ENCODE peak calls at places on chromosomes 4 and X, in four cellular contexts. One of them, this sample, is unnamed.

GRCh38 chr4:8005814-8006215 is 66.2 kb upstream of the AFAP1 start:
- DNase-seq in A673: no peak
- DNase-seq in colonic mucosa: no peak
- DNase-seq in spleen: no peak
- DNase-seq in this sample: no peak

GRCh38 chr4:174209296-174209695 is 74.2 kb downstream of the FBXO8 start:
- DNase-seq in A673: no peak
- DNase-seq in colonic mucosa: no peak
- DNase-seq in spleen: no peak
- DNase-seq in this sample: no peak

GRCh38 chr4:174522183-174523002 is at the start of gene HPGD:
- DNase-seq in A673: peak; percentile 61
- DNase-seq in colonic mucosa: peak; percentile 78
- DNase-seq in spleen: peak; percentile 87
- DNase-seq in this sample: peak; percentile 68

GRCh38 chr4:22019676-22020075 is 71.1 kb upstream of the KCNIP4 start:
- DNase-seq in A673: no peak
- DNase-seq in colonic mucosa: no peak
- DNase-seq in spleen: no peak
- DNase-seq in this sample: no peak

GRCh38 chr4:87734936-87735335 is 64.4 kb upstream of the IBSP start:
- DNase-seq in A673: no peak
- DNase-seq in colonic mucosa: no peak
- DNase-seq in spleen: no peak
- DNase-seq in this sample: no peak

GRCh38 chr4:78069309-78069708 is 12.2 kb downstream of the FRAS1 start:
- DNase-seq in A673: no peak
- DNase-seq in colonic mucosa: no peak
- DNase-seq in spleen: no peak
- DNase-seq in this sample: no peak

GRCh38 chr4:114598191-114599121 is at the start of gene UGT8:
- DNase-seq in A673: peak; percentile 60
- DNase-seq in colonic mucosa: peak; percentile 92
- DNase-seq in spleen: peak; percentile 93
- DNase-seq in this sample: peak; percentile 77

GRCh38 chrX:112148397-112148796 is 65.8 kb upstream of the TRPC5 start:
- DNase-seq in A673: no peak
- DNase-seq in colonic mucosa: no peak
- DNase-seq in spleen: no peak
- DNase-seq in this sample: no peak

GRCh38 chr4:154743683-154744340 is at the start of gene LRAT:
- DNase-seq in A673: peak; percentile 81
- DNase-seq in colonic mucosa: peak; percentile 82
- DNase-seq in spleen: peak; percentile 75
- DNase-seq in this sample: peak; percentile 92

DNA sequence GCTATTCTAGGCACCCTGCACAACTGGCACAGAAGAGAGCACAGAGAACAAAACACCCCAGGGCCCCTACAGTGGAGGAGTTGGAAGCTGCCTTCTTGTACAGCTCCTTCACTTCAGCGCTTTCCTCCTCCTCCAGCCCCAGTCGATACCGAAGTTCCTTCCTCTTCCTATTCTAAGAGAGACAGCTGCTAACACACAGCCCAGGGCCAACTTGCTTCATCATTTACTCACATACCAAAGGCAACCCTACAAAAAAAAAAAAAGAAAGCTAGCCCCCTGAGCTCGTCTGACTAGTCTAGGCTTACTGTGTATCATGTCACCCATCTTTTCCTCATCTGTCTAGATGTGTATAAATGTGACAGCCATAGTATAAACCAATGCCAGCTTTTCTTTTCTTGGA is 64.5 kb downstream of the MID1 start:
- DNase-seq in A673: no peak
- DNase-seq in colonic mucosa: no peak
- DNase-seq in spleen: no peak
- DNase-seq in this sample: no peak
- H3K27ac ChIP-seq in A673: no peak overlapping the region
- H3K27ac ChIP-seq in colonic mucosa: no peak overlapping the region
- H3K27ac ChIP-seq in spleen: no peak overlapping the region
- H3K27ac ChIP-seq in this sample: no peak overlapping the region

GRCh38 chr4:10762541-10762940 is 78.0 kb upstream of the CLNK start:
- DNase-seq in A673: no peak
- DNase-seq in colonic mucosa: no peak
- DNase-seq in spleen: no peak
- DNase-seq in this sample: no peak

GRCh38 chr4:10765386-10765785 is 80.8 kb upstream of the CLNK start:
- DNase-seq in A673: no peak
- DNase-seq in colonic mucosa: no peak
- DNase-seq in spleen: no peak
- DNase-seq in this sample: no peak

DNA sequence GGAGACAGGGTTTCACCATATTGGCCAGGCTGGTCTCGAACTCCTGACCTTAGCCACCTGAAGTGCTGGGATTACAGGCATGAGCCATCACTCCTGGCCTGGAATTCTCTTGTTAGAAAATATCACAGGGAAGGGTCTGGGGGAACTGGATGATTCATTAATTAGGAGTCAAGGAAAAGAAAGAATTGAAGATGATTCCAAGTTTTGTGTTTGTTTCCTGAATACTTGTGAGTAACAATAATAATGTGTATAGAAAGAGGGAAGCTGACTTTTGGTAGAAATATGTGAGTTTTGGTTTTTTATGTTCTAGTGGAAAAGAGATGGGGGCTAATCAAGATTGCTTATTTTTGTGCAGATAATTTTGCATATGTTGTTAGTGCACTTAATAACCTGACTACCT is 77.3 kb upstream of the CLNK start:
- DNase-seq in A673: no peak
- DNase-seq in colonic mucosa: no peak
- DNase-seq in spleen: no peak
- DNase-seq in this sample: no peak
- H3K27ac ChIP-seq in A673: no peak overlapping the region
- H3K27ac ChIP-seq in colonic mucosa: no peak overlapping the region
- H3K27ac ChIP-seq in spleen: no peak overlapping the region
- H3K27ac ChIP-seq in this sample: no peak overlapping the region

GRCh38 chrX:24547961-24548360 is 82.9 kb downstream of the PDK3 start:
- DNase-seq in A673: no peak
- DNase-seq in colonic mucosa: no peak
- DNase-seq in spleen: no peak
- DNase-seq in this sample: no peak

GRCh38 chrX:24553016-24553415 is 87.9 kb downstream of the PDK3 start:
- DNase-seq in A673: peak; percentile 20
- DNase-seq in colonic mucosa: no peak
- DNase-seq in spleen: no peak
- DNase-seq in this sample: no peak

GRCh38 chrX:24550166-24550565 is 85.1 kb downstream of the PDK3 start:
- DNase-seq in A673: no peak
- DNase-seq in colonic mucosa: no peak
- DNase-seq in spleen: no peak
- DNase-seq in this sample: no peak
- H3K27ac ChIP-seq in A673: no peak overlapping the region
- H3K27ac ChIP-seq in colonic mucosa: no peak overlapping the region
- H3K27ac ChIP-seq in spleen: no peak overlapping the region
- H3K27ac ChIP-seq in this sample: no peak overlapping the region

GRCh38 chr4:119028296-119028695 is 107.3 kb upstream of the MYOZ2 start:
- DNase-seq in A673: no peak
- DNase-seq in colonic mucosa: no peak
- DNase-seq in spleen: no peak
- DNase-seq in this sample: no peak
- H3K27ac ChIP-seq in A673: no peak overlapping the region
- H3K27ac ChIP-seq in colonic mucosa: no peak overlapping the region
- H3K27ac ChIP-seq in spleen: no peak overlapping the region
- H3K27ac ChIP-seq in this sample: no peak overlapping the region

GRCh38 chr4:185734930-185735329 is 77.1 kb downstream of the SORBS2 start:
- DNase-seq in A673: no peak
- DNase-seq in colonic mucosa: no peak
- DNase-seq in spleen: no peak
- DNase-seq in this sample: no peak

GRCh38 chr4:185738851-185739250 is 73.1 kb downstream of the SORBS2 start:
- DNase-seq in A673: no peak
- DNase-seq in colonic mucosa: no peak
- DNase-seq in spleen: no peak
- DNase-seq in this sample: no peak

GRCh38 chr4:185735887-185736286 is 76.1 kb downstream of the SORBS2 start:
- DNase-seq in A673: no peak
- DNase-seq in colonic mucosa: no peak
- DNase-seq in spleen: no peak
- DNase-seq in this sample: no peak

GRCh38 chr4:185738038-185738552 is 73.9 kb downstream of the SORBS2 start:
- DNase-seq in A673: no peak
- DNase-seq in colonic mucosa: no peak
- DNase-seq in spleen: no peak
- DNase-seq in this sample: no peak

DNA sequence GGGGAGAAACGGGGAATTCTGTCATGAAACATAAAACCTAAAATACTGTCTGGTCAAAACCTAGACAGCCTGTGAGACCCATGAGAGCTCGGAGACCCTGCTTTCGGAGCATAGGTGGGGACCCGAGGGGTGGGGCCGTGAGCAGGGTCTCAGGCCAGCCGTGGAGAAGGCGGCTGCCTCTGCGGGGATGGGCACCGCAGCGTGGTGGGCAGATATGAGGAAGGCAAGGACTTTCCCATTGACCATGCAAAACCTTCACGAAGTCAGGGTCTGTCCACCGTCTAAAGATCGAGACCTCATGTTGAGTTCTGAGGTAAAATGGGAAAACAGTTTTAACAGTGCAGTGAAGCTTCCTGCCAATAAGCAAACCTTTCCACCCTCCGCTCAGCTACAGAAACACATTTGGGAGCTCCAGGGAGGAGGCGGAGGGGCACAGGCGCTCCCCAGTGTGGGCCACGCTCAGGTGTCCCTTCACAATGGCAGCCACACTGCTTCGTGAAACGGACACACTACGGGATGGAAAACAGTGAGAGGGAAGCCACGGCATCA is 74.4 kb downstream of the SORBS2 start:
- DNase-seq in A673: no peak
- DNase-seq in colonic mucosa: no peak
- DNase-seq in spleen: no peak
- DNase-seq in this sample: no peak
- H3K27ac ChIP-seq in A673: no peak overlapping the region
- H3K27ac ChIP-seq in colonic mucosa: peak overlapping the region; percentile 31
- H3K27ac ChIP-seq in spleen: peak overlapping the region; percentile 71
- H3K27ac ChIP-seq in this sample: no peak overlapping the region

DNA sequence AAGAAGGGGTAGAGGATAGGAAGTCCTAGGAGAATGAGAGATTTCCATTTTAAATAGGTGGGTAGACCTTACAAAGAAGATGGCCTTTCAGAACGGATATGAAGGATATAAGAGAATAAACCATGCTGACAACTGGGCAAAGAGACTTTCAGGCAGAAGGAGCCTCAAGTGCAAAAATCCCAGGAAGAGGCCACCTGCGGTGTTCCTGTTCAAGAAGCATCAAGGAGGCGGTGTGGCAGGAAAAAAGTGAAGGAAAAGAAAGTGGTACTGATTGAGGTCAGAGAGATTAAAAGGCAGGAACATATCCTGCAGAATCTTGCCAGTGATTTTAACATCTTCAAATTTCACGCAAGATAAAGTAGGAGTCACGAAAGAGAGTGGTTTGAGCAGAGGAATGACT is 172.0 kb downstream of the FSTL5 start:
- DNase-seq in A673: no peak
- DNase-seq in colonic mucosa: no peak
- DNase-seq in spleen: no peak
- DNase-seq in this sample: peak; percentile 31
- H3K27ac ChIP-seq in A673: no peak overlapping the region
- H3K27ac ChIP-seq in colonic mucosa: no peak overlapping the region
- H3K27ac ChIP-seq in spleen: no peak overlapping the region
- H3K27ac ChIP-seq in this sample: no peak overlapping the region